ENCODE peak calls at places on chromosomes 4 and X, in ten cellular contexts. J is foreskin fibroblast, Q is coronary artery, W is right atrium auricular region, Z is cardiac fibroblast, G is endodermal cell, V is SK-N-MC, M is WERI-Rb-1, L is HCT116, B is right lobe of liver. D is an unnamed sample.

GRCh38 chrX:63922221-63922620 is 137.2 kb upstream of the ARHGEF9 start:
- DNase-seq in J (peak; percentile 61), Q (no peak), W (no peak), Z (no peak), G (no peak), V (no peak), M (no peak), L (no peak), B (no peak), D (no peak)

GRCh38 chr4:16253127-16253960 is 27.1 kb upstream of the TAPT1 start:
- DNase-seq in J (peak; percentile 88), Q (no peak), W (no peak), Z (peak; percentile 75), G (no peak), V (no peak), M (no peak), L (no peak), B (no peak), D (no peak)

GRCh38 chrX:776061-776460 is 145.5 kb downstream of the SHOX start:
- DNase-seq in J (no peak), Q (no peak), W (no peak), Z (no peak), G (no peak), V (no peak), M (no peak), L (no peak), B (no peak), D (no peak)

GRCh38 chrX:96481831-96482230 is 202.8 kb upstream of the DIAPH2 start:
- DNase-seq in J (no peak), Q (no peak), W (no peak), Z (no peak), G (no peak), V (no peak), M (no peak), L (no peak), B (no peak), D (no peak)

GRCh38 chr4:85866508-85866907 is 391.6 kb downstream of the ARHGAP24 start:
- DNase-seq in J (no peak), Q (no peak), W (no peak), Z (no peak), G (no peak), V (no peak), M (no peak), L (no peak), B (no peak), D (no peak)

GRCh38 chr4:120156115-120156718 is 89.6 kb upstream of the MAD2L1 start:
- DNase-seq in J (peak; percentile 86), Q (no peak), W (no peak), Z (peak; percentile 86), G (no peak), V (peak; percentile 77), M (peak; percentile 42), L (peak; percentile 83), B (no peak), D (peak; percentile 58)

GRCh38 chrX:15157624-15158023 is 112.3 kb downstream of the ASB9 start:
- DNase-seq in J (no peak), Q (no peak), W (no peak), Z (no peak), G (no peak), V (no peak), M (no peak), L (no peak), B (no peak), D (no peak)

GRCh38 chr4:65825121-65825520 is 154.8 kb upstream of the EPHA5 start:
- DNase-seq in J (no peak), Q (no peak), W (no peak), Z (peak; percentile 1), G (no peak), V (no peak), M (no peak), L (no peak), B (no peak), D (no peak)

GRCh38 chr4:109562457-109563237 is 2.6 kb downstream of the MCUB start:
- DNase-seq in J (no peak), Q (no peak), W (no peak), Z (no peak), G (no peak), V (no peak), M (no peak), L (no peak), B (no peak), D (no peak)

GRCh38 chr4:109560687-109561452 is 824 bp downstream of the MCUB start:
- DNase-seq in J (peak; percentile 86), Q (peak; percentile 76), W (peak; percentile 74), Z (peak; percentile 73), G (peak; percentile 78), V (peak; percentile 26), M (peak; percentile 38), L (no peak), B (peak; percentile 46), D (peak; percentile 53)

GRCh38 chr4:109559983-109560686 is at the start of gene MCUB:
- DNase-seq in J (peak; percentile 97), Q (peak; percentile 86), W (peak; percentile 90), Z (peak; percentile 92), G (peak; percentile 94), V (peak; percentile 22), M (peak; percentile 91), L (peak; percentile 73), B (peak; percentile 70), D (peak; percentile 86)

GRCh38 chr4:109557433-109557832 is 2.6 kb upstream of the MCUB start:
- DNase-seq in J (no peak), Q (no peak), W (no peak), Z (no peak), G (no peak), V (no peak), M (no peak), L (no peak), B (no peak), D (no peak)

DNA sequence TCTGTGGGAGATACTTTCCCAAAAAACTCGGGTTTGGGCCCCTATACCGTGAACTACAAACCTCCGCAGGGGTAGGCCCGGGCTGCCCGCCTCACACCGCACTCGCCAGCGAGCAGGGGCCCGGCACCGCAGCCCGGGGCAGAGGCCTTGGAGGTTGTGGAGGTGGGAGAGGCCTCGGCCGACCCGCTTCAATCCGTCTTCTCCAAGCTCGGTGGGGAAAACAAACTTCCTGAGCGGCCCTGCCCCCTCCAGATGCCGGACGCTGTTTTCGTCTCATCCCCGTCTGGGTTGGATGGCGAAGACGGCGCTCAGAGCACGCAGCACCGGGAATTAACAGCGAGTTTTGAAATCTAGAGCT is 442 bp upstream of the MCUB start:
- DNase-seq in J (peak; percentile 66), Q (no peak), W (no peak), Z (no peak), G (peak; percentile 86), V (no peak), M (peak; percentile 45), L (no peak), B (no peak), D (no peak)
- H3K4me3 ChIP-seq in J (peak overlapping the region; percentile 61), Q (peak overlapping the region; percentile 89), W (peak overlapping the region; percentile 90), Z (peak overlapping the region; percentile 77), G (peak overlapping the region; percentile 80), V (peak overlapping the region; percentile 91), M (peak overlapping the region; percentile 60), L (peak overlapping the region; percentile 76), B (peak overlapping the region; percentile 50), D (peak overlapping the region; percentile 63)

DNA sequence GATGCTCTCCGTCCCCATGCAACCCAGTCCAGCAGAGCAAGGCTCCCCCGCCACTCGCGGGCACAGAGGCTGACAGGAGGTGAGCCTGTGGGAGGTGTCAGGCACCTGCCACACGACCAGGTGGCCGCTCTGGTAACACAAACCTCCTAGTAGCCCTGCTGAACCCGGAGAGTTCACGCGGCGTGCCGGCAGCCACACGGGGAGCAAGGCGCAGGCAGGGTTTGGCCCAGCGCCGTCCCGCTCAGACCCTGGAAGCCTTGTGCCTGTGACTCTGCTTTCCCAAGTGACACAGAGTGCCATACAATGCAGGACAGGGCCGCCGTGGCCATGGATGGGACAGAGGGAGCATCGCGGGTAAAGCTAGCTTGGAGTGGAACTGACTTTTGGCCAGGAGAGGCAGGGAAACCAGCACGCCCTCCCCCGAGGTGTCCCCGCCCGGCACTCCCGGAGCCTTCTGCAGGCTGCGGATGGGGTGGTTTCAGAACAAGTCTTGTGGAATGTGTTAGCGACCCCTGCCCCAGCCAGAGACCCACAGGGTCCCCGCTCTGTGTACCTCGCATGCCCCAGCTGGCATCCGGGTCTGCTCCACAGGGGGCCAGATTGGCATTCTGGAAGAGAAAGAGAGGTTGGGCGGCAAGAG is 44.7 kb upstream of the AFAP1 start:
- DNase-seq in J (no peak), Q (no peak), W (no peak), Z (no peak), G (no peak), V (no peak), M (no peak), L (no peak), B (no peak), D (peak; percentile 47)
- H3K4me3 ChIP-seq in J (no peak overlapping the region), Q (no peak overlapping the region), W (no peak overlapping the region), Z (no peak overlapping the region), G (no peak overlapping the region), V (no peak overlapping the region), M (no peak overlapping the region), L (no peak overlapping the region), B (no peak overlapping the region), D (no peak overlapping the region)

DNA sequence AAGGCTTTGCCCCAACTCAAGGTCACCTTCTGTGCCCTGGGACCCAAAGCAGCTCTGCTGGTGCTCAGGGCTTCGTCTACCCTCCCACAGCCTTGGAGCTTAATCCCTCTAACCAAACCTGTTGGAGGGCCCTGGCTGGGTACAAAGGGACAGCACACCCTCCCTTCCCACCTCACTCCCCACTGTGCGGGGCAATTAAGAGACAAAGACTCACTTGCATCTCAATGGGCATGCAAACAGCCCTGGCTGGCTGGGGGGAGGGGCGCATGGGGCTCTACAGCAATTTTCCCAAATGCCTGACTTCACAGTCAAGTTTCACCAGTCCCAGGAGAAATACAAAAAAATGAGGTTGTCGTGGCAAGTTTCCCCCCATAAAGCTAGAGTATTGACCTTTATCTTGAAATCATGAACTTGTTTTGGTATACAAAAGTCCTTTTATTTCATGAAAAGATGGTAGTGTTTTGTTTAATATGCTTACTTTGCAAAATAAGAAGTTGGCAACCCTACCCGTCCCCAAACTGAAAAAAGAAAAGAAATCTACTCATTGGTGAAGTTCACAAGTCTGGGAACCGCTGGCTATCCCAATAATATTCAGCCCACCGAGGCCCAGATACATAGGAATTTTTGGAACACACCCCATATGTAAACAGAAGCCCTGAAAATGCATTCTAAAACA is 4.1 kb upstream of the CD99L2 start:
- DNase-seq in J (no peak), Q (no peak), W (no peak), Z (no peak), G (peak; percentile 98), V (no peak), M (no peak), L (no peak), B (no peak), D (no peak)
- H3K4me3 ChIP-seq in J (no peak overlapping the region), Q (no peak overlapping the region), W (no peak overlapping the region), Z (no peak overlapping the region), G (peak overlapping the region; percentile 73), V (no peak overlapping the region), M (no peak overlapping the region), L (no peak overlapping the region), B (no peak overlapping the region), D (no peak overlapping the region)

GRCh38 chr4:182575225-182575624 is 332.0 kb downstream of the TENM3 start:
- DNase-seq in J (no peak), Q (no peak), W (no peak), Z (no peak), G (no peak), V (no peak), M (no peak), L (no peak), B (no peak), D (no peak)

GRCh38 chr4:182574706-182575105 is 331.5 kb downstream of the TENM3 start:
- DNase-seq in J (no peak), Q (no peak), W (no peak), Z (no peak), G (no peak), V (no peak), M (no peak), L (no peak), B (no peak), D (no peak)

GRCh38 chr4:182577411-182577810 is 334.2 kb downstream of the TENM3 start:
- DNase-seq in J (no peak), Q (no peak), W (no peak), Z (no peak), G (no peak), V (no peak), M (no peak), L (no peak), B (no peak), D (no peak)

GRCh38 chr4:182578402-182578801 is 335.2 kb downstream of the TENM3 start:
- DNase-seq in J (peak; percentile 57), Q (no peak), W (no peak), Z (peak; percentile 28), G (no peak), V (no peak), M (no peak), L (peak; percentile 26), B (no peak), D (no peak)

DNA sequence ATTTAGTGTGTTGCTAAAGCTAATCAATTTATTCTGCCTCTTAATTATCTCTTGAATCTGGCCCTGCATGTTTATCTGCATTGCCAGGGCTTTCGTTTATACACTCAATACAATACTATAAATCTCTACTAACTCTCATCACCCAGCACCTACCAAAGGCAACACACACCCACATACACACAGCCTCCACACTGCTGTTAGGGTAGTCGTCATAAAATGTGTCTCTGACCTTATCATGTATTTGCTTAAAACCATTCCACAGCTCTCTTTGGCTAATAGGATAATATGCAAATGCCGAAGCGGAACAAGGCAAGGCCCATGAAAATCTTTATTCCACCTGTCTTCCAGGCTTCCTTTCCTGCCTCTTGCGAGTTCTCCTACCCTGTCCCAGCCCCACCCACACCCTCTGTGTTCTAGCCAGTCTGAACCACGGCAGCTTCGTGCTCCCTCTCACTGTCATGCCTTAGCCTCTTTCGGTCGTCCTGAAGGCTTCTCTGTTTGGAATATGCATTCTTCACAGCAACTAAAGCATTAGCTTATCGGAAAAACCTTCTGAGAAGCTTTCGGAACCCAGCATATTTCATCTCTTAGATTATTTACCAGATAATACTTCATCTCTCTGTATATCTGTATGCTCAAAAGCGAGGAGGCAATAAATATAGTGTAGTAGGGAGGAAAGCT is 333.5 kb downstream of the TENM3 start:
- DNase-seq in J (no peak), Q (no peak), W (no peak), Z (no peak), G (peak; percentile 72), V (no peak), M (peak; percentile 47), L (no peak), B (no peak), D (no peak)
- H3K4me3 ChIP-seq in J (no peak overlapping the region), Q (no peak overlapping the region), W (no peak overlapping the region), Z (no peak overlapping the region), G (no peak overlapping the region), V (no peak overlapping the region), M (no peak overlapping the region), L (no peak overlapping the region), B (no peak overlapping the region), D (no peak overlapping the region)